ENCODE peak calls at places on chromosomes 6 and 20, in seven cellular contexts. H is non-pigmented ciliary epithelial cell; B is activated CD8-positive, alpha-beta T cell treated with anti-CD3 and anti-CD28 coated beads, Interleukin-2, amount 10 ng/mL, durations not matched to agents 7 days and 5 days; E is upper lobe of right lung; J is ovary; Z is PC-9; M is psoas muscle. R is an unnamed sample.

GRCh38 chr20:55953201-55953600 is 52.1 kb downstream of the CBLN4 start:
- DNase-seq in B (no peak), J (no peak), Z (no peak), H (no peak), M (no peak), E (no peak), R (no peak)

GRCh38 chr6:3838992-3839867 is 9.9 kb upstream of the FAM50B start:
- DNase-seq in M (peak; percentile 72), Z (no peak), H (no peak), B (no peak), J (no peak), E (no peak), R (no peak)

GRCh38 chr20:22449115-22449973 is 135.0 kb downstream of the FOXA2 start:
- DNase-seq in H (no peak), E (no peak), M (no peak), J (no peak), Z (no peak), B (no peak), R (no peak)

GRCh38 chr6:3188262-3188661 is 30.9 kb upstream of the TUBB2A start:
- DNase-seq in Z (no peak), E (no peak), J (no peak), B (no peak), H (no peak), M (no peak), R (no peak)

GRCh38 chr6:160261991-160262718 is 3.5 kb upstream of the SLC22A2 start:
- DNase-seq in E (no peak), H (no peak), J (no peak), M (no peak), Z (no peak), B (no peak), R (no peak)

GRCh38 chr20:13525225-13525940 is 113.3 kb downstream of the TASP1 start:
- DNase-seq in E (no peak), Z (no peak), H (peak; percentile 72), B (no peak), M (no peak), J (no peak), R (no peak)

GRCh38 chr6:137112067-137112355 is 61.4 kb downstream of the IL22RA2 start:
- DNase-seq in E (no peak), J (no peak), M (no peak), H (peak; percentile 36), B (no peak), Z (no peak), R (no peak)

GRCh38 chr20:44733341-44734069 is 12.2 kb upstream of the KCNK15 start:
- DNase-seq in Z (peak; percentile 78), B (peak; percentile 75), H (no peak), M (peak; percentile 80), J (peak; percentile 83), E (peak; percentile 79), R (peak; percentile 68)

GRCh38 chr20:4470375-4470774 is 251.3 kb upstream of the PRND start:
- DNase-seq in H (no peak), J (no peak), M (no peak), E (no peak), Z (no peak), B (no peak), R (no peak)

GRCh38 chr6:12233693-12234551 is 56.2 kb upstream of the EDN1 start:
- DNase-seq in B (peak; percentile 54), E (no peak), Z (peak; percentile 47), M (no peak), J (no peak), H (peak; percentile 79), R (peak; percentile 29)

GRCh38 chr20:16919841-16920240 is 171.7 kb downstream of the OTOR start:
- DNase-seq in Z (no peak), H (no peak), J (no peak), B (no peak), M (no peak), E (no peak), R (no peak)

GRCh38 chr20:433300-433975 is 25.3 kb downstream of the RBCK1 start:
- DNase-seq in B (peak; percentile 77), Z (no peak), H (no peak), E (no peak), J (no peak), M (no peak), R (peak; percentile 58)

GRCh38 chr20:17833036-17833674 is 133.4 kb downstream of the BANF2 start:
- DNase-seq in Z (no peak), J (no peak), H (no peak), M (no peak), E (no peak), B (no peak), R (no peak)

GRCh38 chr20:58542411-58543095 is 27.4 kb upstream of the APCDD1L start:
- DNase-seq in M (no peak), E (no peak), B (no peak), H (no peak), Z (peak; percentile 48), J (no peak), R (no peak)

GRCh38 chr6:5854900-5855299 is 151.8 kb downstream of the NRN1 start:
- DNase-seq in E (no peak), J (no peak), M (no peak), H (no peak), B (no peak), Z (no peak), R (no peak)

GRCh38 chr6:17589402-17590116 is 10.5 kb upstream of the FAM8A1 start:
- DNase-seq in H (peak; percentile 86), J (no peak), Z (peak; percentile 73), E (no peak), M (no peak), B (no peak), R (no peak)

GRCh38 chr20:61667056-61667792 is 398.5 kb downstream of the TAF4 start:
- DNase-seq in J (no peak), M (no peak), Z (no peak), B (no peak), H (no peak), E (no peak), R (no peak)

GRCh38 chr6:108180776-108181175 is 15.0 kb downstream of the NR2E1 start:
- DNase-seq in Z (no peak), J (no peak), H (no peak), B (no peak), M (no peak), E (no peak), R (no peak)

GRCh38 chr20:42346771-42347170 is 728.6 kb upstream of the CHD6 start:
- DNase-seq in M (no peak), J (no peak), H (no peak), Z (no peak), B (no peak), E (no peak), R (no peak)

GRCh38 chr20:51493346-51493791 is 49.1 kb downstream of the NFATC2 start:
- DNase-seq in E (no peak), B (no peak), M (no peak), H (no peak), Z (no peak), J (no peak), R (no peak)

GRCh38 chr6:11536795-11537194 is 754 bp upstream of the TMEM170B start:
- DNase-seq in M (no peak), Z (peak; percentile 11), H (no peak), E (no peak), B (no peak), J (peak; percentile 27), R (peak; percentile 29)

GRCh38 chr6:74654296-74654695 is 551.6 kb downstream of the COL12A1 start:
- DNase-seq in B (no peak), E (no peak), H (no peak), M (no peak), J (no peak), Z (no peak), R (no peak)

GRCh38 chr6:111784423-111784822 is 88.8 kb downstream of the FYN start:
- DNase-seq in E (no peak), H (no peak), Z (no peak), M (no peak), J (no peak), B (no peak), R (no peak)

GRCh38 chr6:98783578-98783977 is 50.8 kb upstream of the POU3F2 start:
- DNase-seq in E (no peak), J (no peak), B (no peak), Z (no peak), H (no peak), M (no peak), R (no peak)

GRCh38 chr6:39793528-39793927 is 1.4 kb downstream of the DAAM2 start:
- DNase-seq in B (no peak), J (no peak), H (no peak), E (no peak), M (no peak), Z (no peak), R (no peak)

GRCh38 chr6:167933847-167934246 is 63.6 kb upstream of the KIF25 start:
- DNase-seq in E (no peak), H (no peak), M (no peak), J (no peak), B (no peak), Z (no peak), R (no peak)

GRCh38 chr6:45746046-45746445 is 269.6 kb downstream of the CLIC5 start:
- DNase-seq in Z (no peak), B (no peak), E (no peak), H (peak; percentile 78), J (no peak), M (no peak), R (no peak)

GRCh38 chr6:42007753-42008528 is 42.4 kb upstream of the TAF8 start:
- DNase-seq in Z (no peak), E (no peak), H (no peak), J (no peak), B (peak; percentile 70), M (no peak), R (no peak)

GRCh38 chr6:21228411-21228810 is 365.1 kb upstream of the SOX4 start:
- DNase-seq in Z (no peak), M (no peak), E (no peak), J (no peak), H (no peak), B (no peak), R (no peak)

GRCh38 chr6:138526822-138527235 is 27.5 kb upstream of the NHSL1 start:
- DNase-seq in J (no peak), M (no peak), B (no peak), E (no peak), Z (no peak), H (no peak), R (no peak)

GRCh38 chr6:24851086-24851485 is 52.4 kb upstream of the ARMH2 start:
- DNase-seq in E (no peak), M (no peak), H (no peak), Z (no peak), B (no peak), J (no peak), R (no peak)

GRCh38 chr6:124870611-124871201 is 91.5 kb upstream of the RNF217 start:
- DNase-seq in B (no peak), Z (no peak), E (no peak), H (no peak), M (no peak), J (no peak), R (no peak)

GRCh38 chr6:113381957-113382356 is 475.2 kb upstream of the MARCKS start:
- DNase-seq in H (no peak), B (no peak), J (no peak), M (no peak), Z (no peak), E (no peak), R (no peak)

GRCh38 chr6:169252805-169253189 is 849 bp downstream of the THBS2 start:
- DNase-seq in E (no peak), M (no peak), B (no peak), H (no peak), J (peak; percentile 44), Z (no peak), R (no peak)

GRCh38 chr6:35197196-35197595 is 16.6 kb upstream of the SCUBE3 start:
- DNase-seq in E (no peak), Z (no peak), H (no peak), J (no peak), M (no peak), B (no peak), R (no peak)

GRCh38 chr6:105873256-105873704 is 212.9 kb upstream of the PRDM1 start:
- DNase-seq in E (no peak), J (no peak), Z (no peak), B (no peak), H (no peak), M (no peak), R (no peak)

GRCh38 chr20:46965477-46965876 is 70.8 kb downstream of the EYA2 start:
- DNase-seq in B (no peak), M (no peak), J (no peak), H (no peak), E (peak; percentile 69), Z (no peak), R (no peak)

GRCh38 chr6:6599468-6599873 is 11.0 kb downstream of the LY86 start:
- DNase-seq in M (no peak), H (no peak), E (no peak), B (no peak), J (no peak), Z (no peak), R (no peak)